ENCODE peak calls at places on chromosomes 1 and 21, in four cellular contexts. A is neural crest cell, L is IMR-90, S is kidney. Z is an unnamed sample.

GRCh38 chr1:84122780-84123382 is 21.2 kb upstream of the PRKACB start:
- DNase-seq in A (peak; percentile 11), L (peak; percentile 58), S (no peak), Z (no peak)

GRCh38 chr1:186859995-186860394 is 31.2 kb downstream of the PLA2G4A start:
- DNase-seq in A (no peak), L (no peak), S (no peak), Z (no peak)

GRCh38 chr1:72075411-72075810 is 206.9 kb downstream of the NEGR1 start:
- DNase-seq in A (no peak), L (no peak), S (no peak), Z (no peak)

GRCh38 chr1:171841050-171841910 is at the start of gene DNM3:
- DNase-seq in A (peak; percentile 85), L (peak; percentile 67), S (peak; percentile 96), Z (peak; percentile 84)

GRCh38 chr1:117290855-117291254 is 76.4 kb upstream of the MAN1A2 start:
- DNase-seq in A (no peak), L (no peak), S (no peak), Z (no peak)

GRCh38 chr1:159163609-159164008 is 7.8 kb upstream of the CADM3 start:
- DNase-seq in A (no peak), L (no peak), S (no peak), Z (no peak)

GRCh38 chr1:70458120-70458519 is 47.1 kb downstream of the CTH start:
- DNase-seq in A (peak; percentile 8), L (no peak), S (no peak), Z (no peak)

GRCh38 chr1:31069392-31069791 is 3.9 kb upstream of the PUM1 start:
- DNase-seq in A (no peak), L (no peak), S (no peak), Z (no peak)

GRCh38 chr1:38025664-38026063 is 13.1 kb downstream of the UTP11 start:
- DNase-seq in A (no peak), L (no peak), S (no peak), Z (no peak)

GRCh38 chr1:246728311-246728710 is 4.1 kb downstream of the SCCPDH start:
- DNase-seq in A (no peak), L (peak; percentile 39), S (no peak), Z (no peak)

GRCh38 chr1:31788825-31789256 is 24.7 kb upstream of the ADGRB2 start:
- DNase-seq in A (no peak), L (peak; percentile 83), S (no peak), Z (no peak)

GRCh38 chr1:41542196-41542955 is 57.9 kb upstream of the EDN2 start:
- DNase-seq in A (no peak), L (no peak), S (no peak), Z (no peak)

GRCh38 chr1:79848316-79848715 is 841.8 kb upstream of the ADGRL4 start:
- DNase-seq in A (no peak), L (peak; percentile 10), S (no peak), Z (no peak)

GRCh38 chr21:38743772-38744529 is 61.8 kb upstream of the ETS2 start:
- DNase-seq in A (no peak), L (no peak), S (peak; percentile 82), Z (no peak)

GRCh38 chr1:27382950-27383627 is at the start of gene CD164L2:
- DNase-seq in A (no peak), L (no peak), S (peak; percentile 85), Z (peak; percentile 61)

GRCh38 chr1:53781654-53782053 is 42.7 kb upstream of the GLIS1 start:
- DNase-seq in A (no peak), L (peak; percentile 44), S (no peak), Z (no peak)

GRCh38 chr1:9242338-9242969 is 7.9 kb downstream of the H6PD start:
- DNase-seq in A (no peak), L (no peak), S (peak; percentile 82), Z (no peak)

GRCh38 chr1:112704908-112705627 is 1.9 kb downstream of the RHOC start:
- DNase-seq in A (peak; percentile 68), L (peak; percentile 96), S (peak; percentile 96), Z (peak; percentile 57)

GRCh38 chr1:76501136-76501535 is 366.1 kb upstream of the ST6GALNAC5 start:
- DNase-seq in A (no peak), L (no peak), S (no peak), Z (no peak)

GRCh38 chr1:72186733-72187307 is 95.5 kb downstream of the NEGR1 start:
- DNase-seq in A (no peak), L (peak; percentile 38), S (no peak), Z (no peak)

GRCh38 chr1:33637846-33638440 is 165.5 kb downstream of the ZSCAN20 start:
- DNase-seq in A (no peak), L (no peak), S (no peak), Z (no peak)

GRCh38 chr1:199353906-199354305 is 673.6 kb upstream of the NR5A2 start:
- DNase-seq in A (no peak), L (no peak), S (no peak), Z (no peak)

GRCh38 chr1:59926381-59927243 is at the start of gene CYP2J2:
- DNase-seq in A (peak; percentile 33), L (no peak), S (peak; percentile 81), Z (peak; percentile 29)

GRCh38 chr1:6271001-6271400 is 10.1 kb upstream of the GPR153 start:
- DNase-seq in A (no peak), L (no peak), S (no peak), Z (no peak)

GRCh38 chr1:6274102-6274501 is 13.2 kb upstream of the GPR153 start:
- DNase-seq in A (no peak), L (no peak), S (no peak), Z (no peak)

GRCh38 chr1:6273380-6273891 is 12.5 kb upstream of the GPR153 start:
- DNase-seq in A (no peak), L (peak; percentile 74), S (peak; percentile 92), Z (no peak)

GRCh38 chr1:6271554-6271953 is 10.7 kb upstream of the GPR153 start:
- DNase-seq in A (no peak), L (no peak), S (no peak), Z (no peak)

DNA sequence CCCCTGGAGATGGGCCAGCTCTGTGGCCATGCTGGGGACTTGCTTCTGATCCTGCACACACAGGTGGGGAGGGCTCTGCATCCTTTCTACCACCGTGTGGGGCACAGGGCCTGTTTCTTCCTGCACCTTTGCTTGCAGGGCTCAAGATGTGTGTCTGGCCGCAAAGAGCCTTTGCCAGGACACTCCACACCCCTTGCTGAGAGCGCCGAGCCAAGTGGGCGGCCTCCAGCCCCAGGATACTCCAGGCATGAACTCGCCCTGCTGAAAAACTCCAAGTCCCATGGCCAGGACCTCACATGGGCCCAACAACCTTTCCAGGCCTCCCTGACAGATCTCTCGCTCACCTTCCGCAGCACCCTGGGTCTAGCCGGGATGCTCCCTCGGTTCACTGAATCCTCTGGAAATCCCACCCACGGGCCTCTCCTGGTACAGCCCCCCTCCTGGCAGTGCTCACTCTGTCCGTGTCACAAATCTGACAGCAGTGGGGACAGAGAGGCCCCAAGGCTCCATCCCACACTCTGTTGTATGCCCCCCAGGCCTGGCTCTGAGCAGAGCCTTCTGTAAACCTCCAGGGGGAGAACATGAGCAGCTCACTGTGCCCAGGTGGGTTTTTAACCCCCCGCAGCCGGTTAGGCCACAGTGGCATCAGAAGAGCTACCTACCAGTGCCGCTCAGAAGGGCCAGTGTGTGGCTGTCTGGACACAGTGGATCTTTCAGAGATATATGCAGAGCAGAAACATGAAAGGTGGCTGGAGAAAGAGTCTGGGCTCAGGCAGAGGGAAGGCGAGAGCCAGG is 11.8 kb upstream of the GPR153 start:
- DNase-seq in A (no peak), L (no peak), S (no peak), Z (no peak)
- TF ChIP-seq CTCF in A (no peak), L (no peak), S (no peak), Z (peak; percentile 12)

DNA sequence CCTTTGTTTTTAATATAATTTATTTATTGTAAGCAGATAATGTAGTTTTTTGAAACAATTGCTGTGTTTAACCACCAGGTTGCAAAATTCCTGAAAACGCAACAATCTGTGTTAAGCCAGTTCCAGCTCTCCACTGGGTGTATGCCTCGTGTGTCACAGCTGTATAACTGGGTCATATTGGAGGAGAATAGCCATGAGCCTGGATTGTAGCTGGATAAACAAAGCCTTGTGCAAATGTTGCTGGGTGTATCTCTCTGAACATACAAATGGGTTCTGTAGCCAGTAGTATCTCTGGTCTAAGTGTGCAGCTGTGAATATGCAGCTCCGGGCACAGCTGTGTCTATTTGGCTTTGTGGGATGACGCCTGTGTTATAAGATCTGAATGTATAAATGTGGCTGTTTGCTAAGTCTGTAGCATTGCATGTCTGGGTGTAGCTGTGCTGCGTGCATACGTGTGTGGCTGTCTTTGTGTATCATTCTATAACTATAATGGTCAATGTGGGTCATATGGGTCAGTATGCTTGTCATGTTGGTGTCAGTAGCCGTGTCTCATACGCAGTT is 2.7 kb downstream of the TCEA3 start:
- DNase-seq in A (no peak), L (peak; percentile 90), S (no peak), Z (no peak)
- TF ChIP-seq CTCF in A (peak; percentile 35), L (peak; percentile 27), S (no peak), Z (no peak)

DNA sequence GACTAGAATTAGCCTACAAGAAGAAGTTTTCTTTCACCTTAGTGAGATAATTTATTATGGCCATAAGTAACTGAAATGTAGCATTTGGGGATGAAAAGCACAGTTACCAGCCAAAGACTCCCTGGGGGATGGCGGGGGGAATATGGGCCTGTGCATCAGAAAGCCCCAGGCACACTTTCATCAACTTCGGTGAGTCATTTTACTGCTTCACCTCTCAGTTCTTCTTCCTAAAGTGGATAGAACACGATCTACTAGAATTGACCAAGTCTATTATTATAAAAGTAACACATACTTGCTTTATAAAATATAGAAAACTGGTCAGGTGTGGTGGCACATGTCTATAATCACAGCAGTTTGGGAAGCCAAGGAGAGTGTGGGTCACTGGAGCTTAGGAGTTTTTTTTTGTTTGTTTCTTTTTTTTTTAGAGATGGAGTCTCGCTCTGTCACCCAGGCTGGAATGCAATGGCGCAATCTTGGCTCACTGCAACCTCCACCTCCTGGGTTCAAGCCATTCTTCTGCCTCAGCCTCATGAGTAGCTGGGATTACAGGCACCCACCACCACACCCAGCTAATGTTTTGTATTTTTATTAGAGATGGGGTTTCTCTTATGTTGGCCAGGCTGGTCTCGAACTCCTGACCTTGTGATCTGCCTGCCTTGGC is 141.8 kb downstream of the ZZZ3 start:
- DNase-seq in A (no peak), L (peak; percentile 51), S (no peak), Z (no peak)
- TF ChIP-seq CTCF in A (no peak), L (no peak), S (no peak), Z (no peak)

GRCh38 chr1:206905295-206906164 is 8.3 kb downstream of the IL24 start:
- DNase-seq in A (no peak), L (peak; percentile 94), S (no peak), Z (no peak)
- TF ChIP-seq CTCF in A (no peak), L (no peak), S (no peak), Z (no peak)

GRCh38 chr1:185819798-185820197 is 85.6 kb downstream of the HMCN1 start:
- DNase-seq in A (no peak), L (no peak), S (no peak), Z (no peak)

GRCh38 chr1:185825556-185825955 is 91.4 kb downstream of the HMCN1 start:
- DNase-seq in A (no peak), L (no peak), S (no peak), Z (no peak)

GRCh38 chr1:185821612-185822385 is 87.6 kb downstream of the HMCN1 start:
- DNase-seq in A (no peak), L (no peak), S (no peak), Z (no peak)

GRCh38 chr1:185823471-185823870 is 89.3 kb downstream of the HMCN1 start:
- DNase-seq in A (no peak), L (peak; percentile 61), S (no peak), Z (no peak)

GRCh38 chr1:185824106-185824505 is 89.9 kb downstream of the HMCN1 start:
- DNase-seq in A (no peak), L (no peak), S (no peak), Z (no peak)
- TF ChIP-seq CTCF in A (no peak), L (no peak), S (no peak), Z (no peak)

Z was measured in progenitor cell of endocrine pancreas.